ENCODE peak calls at places on chromosomes 4 and X, in six cellular contexts. J is HCT116, W is stomach, P is left ventricle myocardium inferior, T is heart left ventricle, F is suprapubic skin. U is an unnamed sample. For H3K27me3, the result is how much of the 10 kb centered on the place peaks cover.

GRCh38 chrX:101232316-101232715 is 12.7 kb downstream of the DRP2 start:
- DNase-seq in W (no peak), J (no peak), F (no peak), T (no peak), P (no peak), U (no peak)

GRCh38 chr4:136306361-136306760 is 1225.9 kb downstream of the PCDH18 start:
- DNase-seq in J (no peak), T (no peak), P (no peak), F (no peak), W (no peak), U (no peak)

GRCh38 chr4:94833394-94833793 is 75.6 kb downstream of the BMPR1B start:
- DNase-seq in P (no peak), J (no peak), W (no peak), F (no peak), T (no peak), U (no peak)

GRCh38 chr4:139950568-139950967 is 203.4 kb downstream of the MAML3 start:
- DNase-seq in F (no peak), T (no peak), W (no peak), P (no peak), J (no peak), U (no peak)

GRCh38 chr4:7863911-7864681 is 75.6 kb downstream of the AFAP1 start:
- DNase-seq in W (no peak), P (no peak), J (no peak), T (no peak), F (no peak), U (no peak)

GRCh38 chr4:124018383-124019317 is 622.1 kb downstream of the SPRY1 start:
- DNase-seq in F (peak), T (peak), P (peak), J (no peak), W (no peak), U (peak)

GRCh38 chr4:145937990-145938611 is 522 bp downstream of the ZNF827 start:
- DNase-seq in T (peak), W (no peak), F (no peak), J (no peak), P (no peak), U (no peak)

GRCh38 chr4:12555011-12555410 is 929.1 kb downstream of the RAB28 start:
- DNase-seq in P (no peak), W (no peak), T (no peak), J (no peak), F (no peak), U (peak)

GRCh38 chr4:95728145-95728544 is 111.7 kb upstream of the PDHA2 start:
- DNase-seq in J (no peak), T (peak), P (no peak), F (no peak), W (no peak), U (no peak)

GRCh38 chr4:123304151-123305021 is 92.2 kb upstream of the SPRY1 start:
- DNase-seq in W (no peak), T (peak), J (no peak), F (no peak), P (peak), U (no peak)

GRCh38 chrX:149652232-149652981 is 20.8 kb upstream of the TMEM185A start:
- DNase-seq in T (no peak), W (no peak), P (no peak), J (no peak), F (no peak), U (no peak)

GRCh38 chr4:37670249-37670648 is 15.9 kb downstream of the RELL1 start:
- DNase-seq in P (no peak), W (no peak), T (no peak), F (no peak), J (no peak), U (no peak)

GRCh38 chr4:47010347-47011188 is 17.2 kb upstream of the GABRA4 start:
- DNase-seq in P (no peak), J (no peak), F (no peak), T (no peak), W (no peak), U (no peak)

GRCh38 chr4:41880022-41880837 is 55.0 kb upstream of the TMEM33 start:
- DNase-seq in F (no peak), W (no peak), J (no peak), P (no peak), T (no peak), U (no peak)
- H3K27me3 ChIP-seq in F (half or more), W (half or more), J (under half), P (half or more), T (half or more), U (under half)

GRCh38 chr4:184384810-184385557 is 89.4 kb downstream of the IRF2 start:
- DNase-seq in F (no peak), J (no peak), W (no peak), P (no peak), T (no peak), U (no peak)

GRCh38 chr4:184387351-184387750 is 87.0 kb downstream of the IRF2 start:
- DNase-seq in W (no peak), T (no peak), J (no peak), P (no peak), F (no peak), U (no peak)

GRCh38 chr4:184385705-184386141 is 88.6 kb downstream of the IRF2 start:
- DNase-seq in W (peak), P (peak), J (no peak), F (no peak), T (peak), U (peak)

GRCh38 chr4:184388106-184388505 is 86.2 kb downstream of the IRF2 start:
- DNase-seq in F (no peak), J (no peak), W (no peak), P (no peak), T (no peak), U (no peak)

DNA sequence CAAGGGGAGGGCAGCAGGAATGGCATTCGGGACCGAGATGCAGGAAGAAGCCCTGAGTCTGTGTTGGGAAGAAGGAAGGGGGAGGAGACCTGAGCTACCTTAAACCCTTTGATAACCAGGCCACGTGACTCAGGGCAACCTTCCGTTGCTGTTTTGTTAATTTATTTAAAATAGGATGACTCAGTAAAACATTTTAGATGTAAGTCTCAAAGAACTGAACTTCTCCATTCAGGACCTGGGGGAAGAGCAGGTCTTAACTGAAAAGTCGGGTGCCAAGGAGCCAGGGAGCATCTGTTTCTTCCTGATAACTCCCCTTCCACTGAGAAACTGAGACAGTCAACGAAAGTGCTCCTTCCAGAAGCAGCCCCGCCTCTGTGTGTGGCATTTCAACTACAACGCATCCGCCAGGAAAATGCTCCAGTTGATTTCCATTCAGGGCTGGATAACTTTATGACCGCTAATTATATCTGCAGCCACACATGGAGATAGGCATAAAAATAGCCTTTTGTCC is 88.0 kb downstream of the IRF2 start:
- DNase-seq in T (peak), J (no peak), P (peak), F (no peak), W (peak), U (no peak)
- H3K4me3 ChIP-seq in T (no peak), J (no peak), P (peak), F (no peak), W (no peak), U (no peak)

DNA sequence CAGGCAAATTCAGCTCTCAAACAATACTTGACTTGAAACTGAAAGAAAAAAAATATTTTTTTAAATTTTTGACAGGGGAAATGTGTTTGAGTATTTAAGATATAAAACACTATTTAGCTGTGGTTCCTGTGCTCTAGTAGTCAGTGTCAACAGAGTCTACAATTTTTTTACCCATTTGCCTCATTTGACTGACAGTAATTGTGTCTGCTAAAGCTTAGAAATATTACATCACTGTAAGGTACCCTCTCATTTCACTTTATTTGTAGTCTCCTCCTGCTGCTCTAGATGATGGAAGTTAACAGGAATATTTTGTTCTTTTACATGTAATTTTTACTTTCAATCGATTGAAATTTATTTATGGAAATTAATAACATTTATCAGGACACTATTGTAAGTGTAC is 1186.7 kb upstream of the ADGRL3 start:
- DNase-seq in T (no peak), P (no peak), F (no peak), W (no peak), J (no peak), U (no peak)
- H3K27me3 ChIP-seq in T (under half), P (under half), F (under half), W (under half), J (under half), U (under half)

DNA sequence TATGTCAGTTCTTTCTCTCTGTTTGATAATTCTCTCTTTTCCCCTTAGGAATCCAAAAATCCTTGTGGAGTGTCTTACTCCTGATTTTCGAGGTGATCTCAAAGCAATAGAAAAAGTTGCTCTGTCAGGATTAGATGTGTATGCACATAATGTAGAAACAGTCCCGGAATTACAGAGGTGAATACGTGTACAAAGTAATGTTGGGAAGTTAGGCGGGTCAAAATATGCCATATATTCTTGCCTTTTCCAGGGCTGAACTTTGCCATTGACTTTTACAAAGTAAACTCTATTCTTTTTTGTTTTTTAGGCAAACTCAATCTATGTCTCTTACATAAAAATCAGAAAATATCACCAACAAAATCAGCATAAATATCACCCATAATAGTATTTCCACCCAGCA is 8.6 kb downstream of the LIAS start:
- DNase-seq in P (no peak), F (no peak), T (no peak), J (no peak), W (no peak), U (no peak)
- H3K4me3 ChIP-seq in P (no peak), F (no peak), T (no peak), J (no peak), W (no peak), U (no peak)

GRCh38 chrX:123172874-123173273 is 11.2 kb upstream of the GRIA3 start:
- DNase-seq in F (no peak), P (no peak), T (no peak), J (no peak), W (no peak), U (no peak)
- H3K27me3 ChIP-seq in F (under half), P (under half), T (under half), J (under half), W (under half), U (under half)

GRCh38 chr4:89193828-89194227 is 82.5 kb downstream of the TIGD2 start:
- DNase-seq in J (no peak), P (no peak), W (no peak), T (no peak), F (no peak), U (no peak)
- H3K4me3 ChIP-seq in J (no peak), P (no peak), W (no peak), T (no peak), F (no peak), U (no peak)

DNA sequence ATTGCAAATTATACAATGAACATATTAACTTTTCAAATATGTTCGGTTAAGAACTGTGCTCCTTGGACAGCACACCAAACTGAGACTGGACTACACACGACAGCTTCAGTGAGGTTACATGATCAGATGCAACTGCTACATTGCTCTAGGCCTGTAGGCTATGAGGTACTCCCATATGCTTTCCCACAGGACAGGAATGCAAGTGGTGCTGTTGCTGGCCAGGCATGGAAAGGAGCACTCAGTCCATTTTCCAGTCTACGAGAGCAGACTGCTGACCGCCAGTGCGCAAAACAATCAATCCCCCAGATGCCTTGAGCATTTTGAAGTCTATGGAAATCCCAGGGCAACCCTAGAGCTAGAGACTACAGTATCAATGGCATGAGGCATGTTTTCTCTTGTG is 70.9 kb upstream of the SPP1 start:
- DNase-seq in P (no peak), F (no peak), T (no peak), W (no peak), J (no peak), U (no peak)
- H3K27me3 ChIP-seq in P (under half), F (under half), T (under half), W (under half), J (under half), U (under half)

DNA sequence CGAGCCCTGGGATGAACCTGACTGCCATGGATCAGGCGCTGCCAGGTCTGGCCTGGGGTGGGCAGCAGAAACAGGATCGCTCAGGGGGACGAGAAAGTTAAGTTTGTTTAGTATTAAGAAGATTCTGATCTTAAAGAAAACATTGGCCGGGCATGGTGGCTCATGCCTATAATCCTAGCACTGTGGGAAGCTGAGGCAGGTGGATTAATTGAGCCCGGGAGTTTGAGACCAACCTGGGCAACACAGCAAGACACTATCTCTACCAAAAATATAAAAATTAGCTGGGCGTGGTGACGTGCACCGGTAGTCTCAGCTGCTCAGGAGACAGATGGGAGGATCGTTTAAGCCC is 696 bp upstream of the FLNA start:
- DNase-seq in T (no peak), J (no peak), P (no peak), W (no peak), F (no peak), U (no peak)
- H3K4me3 ChIP-seq in T (no peak), J (peak), P (peak), W (peak), F (peak), U (no peak)

DNA sequence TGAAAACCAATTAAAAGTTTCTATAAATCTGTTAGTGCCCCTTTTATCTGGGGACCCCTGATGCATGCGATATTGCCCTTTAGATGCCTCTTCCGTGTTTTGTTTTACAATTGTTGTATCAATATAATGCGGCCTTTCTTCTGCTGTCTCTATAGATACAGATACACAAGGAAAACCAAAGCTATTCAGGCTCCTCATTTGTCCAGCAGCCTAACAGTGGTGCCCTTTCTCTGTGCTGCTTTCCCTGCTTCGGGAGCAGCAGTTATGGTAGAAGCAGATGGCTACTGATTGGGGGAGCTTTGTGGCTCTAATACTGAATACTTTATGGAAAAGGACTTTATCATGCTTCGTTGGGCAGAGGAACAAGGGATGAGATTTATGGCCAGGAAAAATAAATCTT is 10.6 kb upstream of the PRDM8 start:
- DNase-seq in J (no peak), T (no peak), F (no peak), W (no peak), P (no peak), U (no peak)
- H3K27me3 ChIP-seq in J (under half), T (under half), F (half or more), W (half or more), P (half or more), U (under half)

U was measured in aorta.